ENCODE peak calls at places on chromosomes 7 and 10, in six cellular contexts. One of them, this sample, is unnamed.

GRCh38 chr7:54112568-54112967 is 429.6 kb upstream of the VSTM2A start:
- DNase-seq in heart left ventricle: no peak
- DNase-seq in hepatocyte: no peak
- DNase-seq in gastrocnemius medialis: no peak
- DNase-seq in GM23248: no peak
- DNase-seq in tibial artery: no peak
- DNase-seq in this sample: no peak

GRCh38 chr7:81264116-81264515 is 345.3 kb upstream of the SEMA3C start:
- DNase-seq in gastrocnemius medialis: no peak
- DNase-seq in GM23248: no peak
- DNase-seq in heart left ventricle: no peak
- DNase-seq in tibial artery: no peak
- DNase-seq in hepatocyte: no peak
- DNase-seq in this sample: no peak

GRCh38 chr7:80392229-80393169 is 119.4 kb downstream of the GNAT3 start:
- DNase-seq in GM23248: peak; percentile 58
- DNase-seq in gastrocnemius medialis: no peak
- DNase-seq in heart left ventricle: no peak
- DNase-seq in tibial artery: no peak
- DNase-seq in hepatocyte: peak; percentile 50
- DNase-seq in this sample: no peak

GRCh38 chr7:1742555-1743303 is 72.7 kb downstream of the ELFN1 start:
- DNase-seq in GM23248: peak; percentile 51
- DNase-seq in hepatocyte: peak; percentile 60
- DNase-seq in heart left ventricle: peak; percentile 71
- DNase-seq in tibial artery: no peak
- DNase-seq in gastrocnemius medialis: no peak
- DNase-seq in this sample: no peak

GRCh38 chr10:3766046-3766761 is 18.8 kb downstream of the KLF6 start:
- DNase-seq in gastrocnemius medialis: no peak
- DNase-seq in GM23248: no peak
- DNase-seq in hepatocyte: peak; percentile 57
- DNase-seq in heart left ventricle: no peak
- DNase-seq in tibial artery: no peak
- DNase-seq in this sample: no peak

GRCh38 chr10:72665925-72666324 is 26.0 kb upstream of the MCU start:
- DNase-seq in hepatocyte: no peak
- DNase-seq in heart left ventricle: no peak
- DNase-seq in GM23248: peak; percentile 72
- DNase-seq in gastrocnemius medialis: no peak
- DNase-seq in tibial artery: no peak
- DNase-seq in this sample: no peak

GRCh38 chr10:33376976-33377657 is 42.6 kb upstream of the NRP1 start:
- DNase-seq in heart left ventricle: no peak
- DNase-seq in GM23248: peak; percentile 90
- DNase-seq in hepatocyte: no peak
- DNase-seq in tibial artery: no peak
- DNase-seq in gastrocnemius medialis: no peak
- DNase-seq in this sample: no peak

GRCh38 chr7:151790826-151791379 is 86.0 kb downstream of the PRKAG2 start:
- DNase-seq in hepatocyte: no peak
- DNase-seq in heart left ventricle: no peak
- DNase-seq in tibial artery: no peak
- DNase-seq in GM23248: no peak
- DNase-seq in gastrocnemius medialis: no peak
- DNase-seq in this sample: no peak

GRCh38 chr7:108533712-108534111 is 7.8 kb upstream of the PNPLA8 start:
- DNase-seq in heart left ventricle: no peak
- DNase-seq in GM23248: no peak
- DNase-seq in tibial artery: no peak
- DNase-seq in gastrocnemius medialis: no peak
- DNase-seq in hepatocyte: no peak
- DNase-seq in this sample: no peak

GRCh38 chr7:140165422-140165821 is 11.4 kb downstream of the KDM7A start:
- DNase-seq in gastrocnemius medialis: no peak
- DNase-seq in heart left ventricle: no peak
- DNase-seq in GM23248: peak; percentile 91
- DNase-seq in tibial artery: no peak
- DNase-seq in hepatocyte: no peak
- DNase-seq in this sample: no peak

GRCh38 chr10:132521466-132522102 is 16.0 kb upstream of the INPP5A start:
- DNase-seq in hepatocyte: no peak
- DNase-seq in GM23248: no peak
- DNase-seq in tibial artery: peak; percentile 57
- DNase-seq in gastrocnemius medialis: peak; percentile 12
- DNase-seq in heart left ventricle: peak; percentile 17
- DNase-seq in this sample: peak; percentile 1

GRCh38 chr10:128419466-128420019 is 293.3 kb upstream of the MKI67 start:
- DNase-seq in hepatocyte: no peak
- DNase-seq in tibial artery: no peak
- DNase-seq in GM23248: no peak
- DNase-seq in heart left ventricle: no peak
- DNase-seq in gastrocnemius medialis: peak; percentile 22
- DNase-seq in this sample: no peak

GRCh38 chr7:1428941-1429444 is 30.3 kb downstream of the MICALL2 start:
- DNase-seq in hepatocyte: no peak
- DNase-seq in tibial artery: no peak
- DNase-seq in gastrocnemius medialis: no peak
- DNase-seq in heart left ventricle: no peak
- DNase-seq in GM23248: no peak
- DNase-seq in this sample: no peak

GRCh38 chr7:2402687-2403013 is 761 bp upstream of the CHST12 start:
- DNase-seq in hepatocyte: no peak
- DNase-seq in gastrocnemius medialis: no peak
- DNase-seq in tibial artery: no peak
- DNase-seq in GM23248: no peak
- DNase-seq in heart left ventricle: no peak
- DNase-seq in this sample: no peak

GRCh38 chr7:128322040-128322643 is 21.6 kb downstream of the RBM28 start:
- DNase-seq in GM23248: peak; percentile 78
- DNase-seq in tibial artery: no peak
- DNase-seq in heart left ventricle: no peak
- DNase-seq in hepatocyte: peak; percentile 50
- DNase-seq in gastrocnemius medialis: no peak
- DNase-seq in this sample: no peak

GRCh38 chr10:52677087-52677486 is 95.5 kb downstream of the MBL2 start:
- DNase-seq in GM23248: peak; percentile 24
- DNase-seq in heart left ventricle: no peak
- DNase-seq in gastrocnemius medialis: no peak
- DNase-seq in hepatocyte: no peak
- DNase-seq in tibial artery: no peak
- DNase-seq in this sample: no peak

GRCh38 chr7:78007231-78007630 is 208.7 kb downstream of the PHTF2 start:
- DNase-seq in hepatocyte: no peak
- DNase-seq in gastrocnemius medialis: no peak
- DNase-seq in tibial artery: no peak
- DNase-seq in GM23248: no peak
- DNase-seq in heart left ventricle: no peak
- DNase-seq in this sample: no peak

GRCh38 chr10:124648738-124649137 is 95.4 kb downstream of the FAM53B start:
- DNase-seq in GM23248: peak; percentile 42
- DNase-seq in gastrocnemius medialis: peak; percentile 92
- DNase-seq in tibial artery: no peak
- DNase-seq in heart left ventricle: peak; percentile 80
- DNase-seq in hepatocyte: peak; percentile 68
- DNase-seq in this sample: no peak

GRCh38 chr7:26515462-26515861 is 223.8 kb downstream of the SNX10 start:
- DNase-seq in GM23248: no peak
- DNase-seq in tibial artery: no peak
- DNase-seq in heart left ventricle: no peak
- DNase-seq in gastrocnemius medialis: no peak
- DNase-seq in hepatocyte: no peak
- DNase-seq in this sample: no peak

GRCh38 chr10:114753126-114753525 is 68.5 kb upstream of the FHIP2A start:
- DNase-seq in hepatocyte: no peak
- DNase-seq in heart left ventricle: no peak
- DNase-seq in GM23248: peak; percentile 24
- DNase-seq in tibial artery: no peak
- DNase-seq in gastrocnemius medialis: no peak
- DNase-seq in this sample: no peak

GRCh38 chr10:72069751-72070501 is 18.4 kb downstream of the SPOCK2 start:
- DNase-seq in GM23248: peak; percentile 23
- DNase-seq in hepatocyte: no peak
- DNase-seq in heart left ventricle: no peak
- DNase-seq in gastrocnemius medialis: no peak
- DNase-seq in tibial artery: no peak
- DNase-seq in this sample: no peak

GRCh38 chr7:17405786-17406185 is 107.3 kb downstream of the AHR start:
- DNase-seq in gastrocnemius medialis: no peak
- DNase-seq in GM23248: peak; percentile 96
- DNase-seq in hepatocyte: peak; percentile 13
- DNase-seq in tibial artery: no peak
- DNase-seq in heart left ventricle: no peak
- DNase-seq in this sample: no peak

GRCh38 chr10:30984563-30985328 is 46.9 kb downstream of the ZNF438 start:
- DNase-seq in heart left ventricle: no peak
- DNase-seq in hepatocyte: no peak
- DNase-seq in gastrocnemius medialis: peak; percentile 63
- DNase-seq in GM23248: peak; percentile 80
- DNase-seq in tibial artery: no peak
- DNase-seq in this sample: no peak

GRCh38 chr7:66629222-66629658 is 559 bp downstream of the KCTD7 start:
- DNase-seq in tibial artery: peak; percentile 69
- DNase-seq in gastrocnemius medialis: no peak
- DNase-seq in GM23248: peak; percentile 40
- DNase-seq in heart left ventricle: no peak
- DNase-seq in hepatocyte: no peak
- DNase-seq in this sample: no peak

GRCh38 chr10:71076473-71077142 is 135.8 kb upstream of the UNC5B start:
- DNase-seq in gastrocnemius medialis: no peak
- DNase-seq in tibial artery: peak; percentile 57
- DNase-seq in heart left ventricle: peak; percentile 9
- DNase-seq in GM23248: no peak
- DNase-seq in hepatocyte: no peak
- DNase-seq in this sample: no peak

GRCh38 chr10:13146383-13146782 is 15.0 kb upstream of the MCM10 start:
- DNase-seq in tibial artery: no peak
- DNase-seq in gastrocnemius medialis: no peak
- DNase-seq in GM23248: peak; percentile 4
- DNase-seq in heart left ventricle: no peak
- DNase-seq in hepatocyte: no peak
- DNase-seq in this sample: no peak

GRCh38 chr10:126198681-126199080 is 189.6 kb downstream of the ADAM12 start:
- DNase-seq in GM23248: peak; percentile 53
- DNase-seq in heart left ventricle: no peak
- DNase-seq in gastrocnemius medialis: no peak
- DNase-seq in tibial artery: no peak
- DNase-seq in hepatocyte: no peak
- DNase-seq in this sample: no peak
- H3K27ac ChIP-seq in GM23248: peak overlapping the region; percentile 64
- H3K27ac ChIP-seq in heart left ventricle: no peak overlapping the region
- H3K27ac ChIP-seq in gastrocnemius medialis: no peak overlapping the region
- H3K27ac ChIP-seq in tibial artery: no peak overlapping the region
- H3K27ac ChIP-seq in hepatocyte: no peak overlapping the region
- H3K27ac ChIP-seq in this sample: no peak overlapping the region

GRCh38 chr10:46016811-46017210 is 13.6 kb downstream of the NCOA4 start:
- DNase-seq in hepatocyte: no peak
- DNase-seq in heart left ventricle: no peak
- DNase-seq in GM23248: no peak
- DNase-seq in gastrocnemius medialis: no peak
- DNase-seq in tibial artery: no peak
- DNase-seq in this sample: no peak
- H3K4me1 ChIP-seq in hepatocyte: peaks cover 23% of the 10 kb centered on the region
- H3K4me1 ChIP-seq in heart left ventricle: peaks cover 58% of the 10 kb centered on the region
- H3K4me1 ChIP-seq in GM23248: peaks cover 72% of the 10 kb centered on the region
- H3K4me1 ChIP-seq in gastrocnemius medialis: peaks cover 64% of the 10 kb centered on the region
- H3K4me1 ChIP-seq in tibial artery: peaks cover 29% of the 10 kb centered on the region
- H3K4me1 ChIP-seq in this sample: peaks cover 16% of the 10 kb centered on the region

GRCh38 chr10:69415951-69416350 is 767 bp downstream of the TACR2 start:
- DNase-seq in heart left ventricle: no peak
- DNase-seq in tibial artery: no peak
- DNase-seq in GM23248: no peak
- DNase-seq in gastrocnemius medialis: no peak
- DNase-seq in hepatocyte: no peak
- DNase-seq in this sample: no peak

GRCh38 chr10:69415049-69415448 is 1.7 kb downstream of the TACR2 start:
- DNase-seq in tibial artery: no peak
- DNase-seq in gastrocnemius medialis: no peak
- DNase-seq in heart left ventricle: no peak
- DNase-seq in hepatocyte: no peak
- DNase-seq in GM23248: no peak
- DNase-seq in this sample: no peak

GRCh38 chr10:69413221-69413865 is 3.4 kb downstream of the TACR2 start:
- DNase-seq in GM23248: peak; percentile 90
- DNase-seq in hepatocyte: peak; percentile 81
- DNase-seq in tibial artery: peak; percentile 87
- DNase-seq in gastrocnemius medialis: peak; percentile 58
- DNase-seq in heart left ventricle: peak; percentile 68
- DNase-seq in this sample: no peak

GRCh38 chr10:69412232-69412631 is 4.5 kb downstream of the TACR2 start:
- DNase-seq in gastrocnemius medialis: no peak
- DNase-seq in hepatocyte: no peak
- DNase-seq in heart left ventricle: no peak
- DNase-seq in tibial artery: no peak
- DNase-seq in GM23248: no peak
- DNase-seq in this sample: no peak

DNA sequence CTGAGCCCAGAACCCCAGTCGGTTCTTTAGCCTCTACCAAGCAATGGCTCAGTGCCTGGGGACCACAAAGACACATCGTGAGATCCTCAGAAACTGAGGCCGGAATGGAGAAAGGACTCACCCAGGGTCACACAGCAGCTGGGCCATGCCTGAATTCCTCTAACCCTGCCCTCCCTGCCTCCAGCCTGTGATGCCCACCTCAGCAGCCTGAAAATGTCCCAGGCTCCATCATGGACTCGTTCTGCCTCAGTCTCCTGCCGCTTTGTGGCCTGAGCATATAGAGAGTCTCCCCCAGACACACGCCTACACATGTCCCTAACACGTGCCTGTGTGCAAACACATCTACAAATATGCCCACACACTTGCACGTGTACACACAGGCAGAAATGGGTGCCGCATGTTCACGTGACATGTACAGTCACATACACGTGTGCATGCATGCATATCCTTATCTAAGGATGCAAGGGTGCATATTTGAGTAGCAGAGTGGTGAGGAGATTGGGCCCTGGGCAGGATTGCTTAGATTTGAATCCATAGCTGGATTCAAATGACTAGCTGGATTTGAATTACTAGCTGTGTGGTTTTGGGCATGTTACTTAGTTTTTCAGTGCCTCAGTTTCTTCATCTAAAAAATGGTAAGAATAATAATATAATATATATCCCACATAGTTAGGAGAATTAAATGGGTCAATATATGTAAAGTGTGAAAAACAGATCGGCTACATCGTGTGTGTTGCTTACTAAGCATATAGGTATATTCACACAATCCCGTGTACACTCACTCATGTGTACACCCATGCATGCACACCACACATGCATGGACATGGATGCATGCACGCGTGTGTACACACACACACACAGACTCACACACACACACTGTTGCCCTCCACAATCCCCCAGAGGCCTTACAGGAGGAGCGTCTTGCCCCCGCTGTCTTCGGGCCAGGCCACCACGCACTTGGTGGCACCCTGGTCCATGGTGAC is 2.4 kb downstream of the TACR2 start:
- DNase-seq in tibial artery: no peak
- DNase-seq in gastrocnemius medialis: no peak
- DNase-seq in GM23248: no peak
- DNase-seq in heart left ventricle: no peak
- DNase-seq in hepatocyte: no peak
- DNase-seq in this sample: no peak
- H3K4me3 ChIP-seq in tibial artery: no peak overlapping the region
- H3K4me3 ChIP-seq in gastrocnemius medialis: no peak overlapping the region
- H3K4me3 ChIP-seq in GM23248: no peak overlapping the region
- H3K4me3 ChIP-seq in heart left ventricle: no peak overlapping the region
- H3K4me3 ChIP-seq in hepatocyte: no peak overlapping the region
- H3K4me3 ChIP-seq in this sample: no peak overlapping the region

GRCh38 chr10:69458426-69459100 is 7.3 kb downstream of the TSPAN15 start:
- DNase-seq in hepatocyte: peak; percentile 72
- DNase-seq in GM23248: no peak
- DNase-seq in heart left ventricle: no peak
- DNase-seq in gastrocnemius medialis: no peak
- DNase-seq in tibial artery: no peak
- DNase-seq in this sample: no peak
- H3K27ac ChIP-seq in hepatocyte: peak overlapping the region; percentile 88
- H3K27ac ChIP-seq in GM23248: no peak overlapping the region
- H3K27ac ChIP-seq in heart left ventricle: peak overlapping the region; percentile 30
- H3K27ac ChIP-seq in gastrocnemius medialis: peak overlapping the region; percentile 90
- H3K27ac ChIP-seq in tibial artery: peak overlapping the region; percentile 48
- H3K27ac ChIP-seq in this sample: no peak overlapping the region

This sample was measured in thoracic aorta.